ENCODE peak calls at places on chromosome 22, in eight cellular contexts. P is NCI-H82; L is SK-N-SH; U is NCI-H146; C is Calu3; R is stimulated activated CD4-positive, alpha-beta T cell treated with anti-CD3 and anti-CD28 coated beads, Interleukin-2, amount 100 ng/mL, for 48 hours; T is body of pancreas; S is AG08395. G is an unnamed sample.

GRCh38 chr22:46073683-46074504 is 76.4 kb upstream of the PPARA start:
- DNase-seq in P (no peak), L (no peak), U (peak), C (no peak), R (no peak), T (peak), S (no peak), G (no peak)

GRCh38 chr22:30968015-30968923 is at the start of gene MORC2:
- DNase-seq in P (peak), L (no peak), U (peak), C (peak), R (no peak), T (peak), S (no peak), G (no peak)

GRCh38 chr22:46994983-46995382 is 232.5 kb downstream of the TBC1D22A start:
- DNase-seq in P (no peak), L (no peak), U (no peak), C (no peak), R (no peak), T (no peak), S (no peak), G (no peak)

GRCh38 chr22:23408321-23408720 is 171.8 kb downstream of the IGLL1 start:
- DNase-seq in P (no peak), L (no peak), U (no peak), C (no peak), R (no peak), T (no peak), S (no peak), G (no peak)

GRCh38 chr22:46003271-46004091 is 26.5 kb upstream of the WNT7B start:
- DNase-seq in P (no peak), L (peak), U (no peak), C (no peak), R (no peak), T (no peak), S (peak), G (no peak)

GRCh38 chr22:27597703-27598444 is 203.7 kb downstream of the MN1 start:
- DNase-seq in P (peak), L (no peak), U (peak), C (peak), R (no peak), T (peak), S (peak), G (no peak)

GRCh38 chr22:50620861-50621490 is 7.0 kb downstream of the ARSA start:
- DNase-seq in P (no peak), L (no peak), U (peak), C (peak), R (peak), T (no peak), S (no peak), G (peak)

GRCh38 chr22:39073941-39074340 is 3.1 kb upstream of the APOBEC3G start:
- DNase-seq in P (no peak), L (no peak), U (no peak), C (no peak), R (no peak), T (no peak), S (no peak), G (no peak)

GRCh38 chr22:43926349-43926710 is 2.7 kb downstream of the PNPLA3 start:
- DNase-seq in P (no peak), L (no peak), U (no peak), C (no peak), R (no peak), T (no peak), S (no peak), G (no peak)

GRCh38 chr22:43077121-43077877 is 11.9 kb downstream of the TTLL1 start:
- DNase-seq in P (peak), L (no peak), U (no peak), C (no peak), R (no peak), T (no peak), S (no peak), G (no peak)

GRCh38 chr22:39607093-39607492 is 36.5 kb downstream of the CACNA1I start:
- DNase-seq in P (no peak), L (no peak), U (no peak), C (no peak), R (no peak), T (no peak), S (no peak), G (no peak)

GRCh38 chr22:19522881-19523239 is 1.4 kb downstream of the CLDN5 start:
- DNase-seq in P (peak), L (no peak), U (peak), C (no peak), R (no peak), T (no peak), S (no peak), G (no peak)

GRCh38 chr22:30843245-30843644 is 125.3 kb downstream of the MORC2 start:
- DNase-seq in P (no peak), L (no peak), U (no peak), C (no peak), R (no peak), T (no peak), S (no peak), G (no peak)

GRCh38 chr22:23752750-23753149 is 1.5 kb downstream of the VPREB3 start:
- DNase-seq in P (no peak), L (no peak), U (no peak), C (no peak), R (no peak), T (no peak), S (no peak), G (peak)

GRCh38 chr22:50459016-50459415 is 15.8 kb downstream of the SBF1 start:
- DNase-seq in P (no peak), L (no peak), U (no peak), C (no peak), R (no peak), T (no peak), S (no peak), G (no peak)

GRCh38 chr22:37599161-37599560 is 9.5 kb upstream of the GGA1 start:
- DNase-seq in P (no peak), L (no peak), U (no peak), C (no peak), R (no peak), T (peak), S (no peak), G (no peak)

GRCh38 chr22:31350410-31350863 is 4.3 kb upstream of the PATZ1 start:
- DNase-seq in P (peak), L (peak), U (peak), C (peak), R (no peak), T (peak), S (no peak), G (no peak)